ENCODE peak calls at places on chromosomes 1 and 21, in four cellular contexts. S is HCT116, H is SK-N-SH, V is K562. R is an unnamed sample.

GRCh38 chr21:37445228-37445627 is 78.7 kb downstream of the DYRK1A start:
- DNase-seq in V (no peak), H (no peak), S (no peak), R (no peak)

GRCh38 chr21:37450385-37451044 is 83.9 kb downstream of the DYRK1A start:
- DNase-seq in S (no peak), V (no peak), H (no peak), R (no peak)

GRCh38 chr1:54096491-54097235 is 43.3 kb downstream of the TCEANC2 start:
- DNase-seq in S (no peak), H (no peak), V (no peak), R (no peak)

GRCh38 chr1:199843856-199844255 is 183.7 kb upstream of the NR5A2 start:
- DNase-seq in S (no peak), H (no peak), V (no peak), R (no peak)

GRCh38 chr1:92736395-92736794 is 48.5 kb downstream of the EVI5 start:
- DNase-seq in S (no peak), H (no peak), V (no peak), R (no peak)

GRCh38 chr1:45554198-45554597 is 3.6 kb downstream of the AKR1A1 start:
- DNase-seq in S (no peak), V (no peak), H (no peak), R (no peak)

GRCh38 chr1:178330153-178330552 is 166.6 kb downstream of the CLEC20A start:
- DNase-seq in H (no peak), V (no peak), S (no peak), R (no peak)

GRCh38 chr1:188826800-188827199 is 1650.9 kb downstream of the BRINP3 start:
- DNase-seq in S (no peak), V (no peak), H (no peak), R (no peak)

GRCh38 chr21:39430457-39430856 is 15.1 kb downstream of the LCA5L start:
- DNase-seq in S (no peak), V (peak), H (no peak), R (no peak)

GRCh38 chr1:173798078-173798477 is 26.4 kb upstream of the DARS2 start:
- DNase-seq in S (no peak), V (no peak), H (no peak), R (no peak)

GRCh38 chr1:206923009-206923960 is 1.5 kb upstream of the FCMR start:
- DNase-seq in V (no peak), H (no peak), S (no peak), R (no peak)

GRCh38 chr1:152034654-152035405 is 2.0 kb downstream of the S100A11 start:
- DNase-seq in V (peak), S (peak), H (peak), R (peak)

GRCh38 chr1:66134004-66134403 is 341.3 kb downstream of the PDE4B start:
- DNase-seq in V (no peak), H (no peak), S (no peak), R (no peak)

GRCh38 chr21:40783404-40783803 is 63.6 kb downstream of the DSCAM start:
- DNase-seq in S (no peak), V (no peak), H (no peak), R (no peak)

GRCh38 chr1:201357636-201358348 is 19.7 kb downstream of the TNNT2 start:
- DNase-seq in H (no peak), S (no peak), V (no peak), R (no peak)

GRCh38 chr1:209850342-209850979 is 22.7 kb downstream of the UTP25 start:
- DNase-seq in S (peak), V (peak), H (peak), R (peak)

GRCh38 chr1:154427173-154428139 is 22.3 kb downstream of the IL6R start:
- DNase-seq in V (no peak), S (no peak), H (no peak), R (no peak)

GRCh38 chr1:201916649-201917249 is 28.1 kb downstream of the SHISA4 start:
- DNase-seq in H (peak), V (peak), S (no peak), R (no peak)

GRCh38 chr1:59751801-59752200 is 62.9 kb upstream of the HOOK1 start:
- DNase-seq in S (no peak), V (no peak), H (no peak), R (no peak)

GRCh38 chr1:179818743-179819173 is 58.8 kb downstream of the TOR1AIP2 start:
- DNase-seq in S (no peak), V (peak), H (no peak), R (no peak)

GRCh38 chr1:165914136-165914798 is 86.9 kb downstream of the UCK2 start:
- DNase-seq in V (peak), S (peak), H (peak), R (peak)

GRCh38 chr1:52056110-52056936 is at the start of gene BTF3L4:
- DNase-seq in H (peak), V (peak), S (peak), R (peak)
- TF ChIP-seq JUND in H (no peak), V (peak), S (no peak), R (no peak)

GRCh38 chr1:30877205-30877912 is 31.2 kb downstream of the SDC3 start:
- DNase-seq in V (no peak), H (no peak), S (no peak), R (no peak)
- TF ChIP-seq JUND in V (no peak), H (no peak), S (no peak), R (no peak)

GRCh38 chr1:246159290-246160227 is 347.5 kb downstream of the SMYD3 start:
- DNase-seq in H (no peak), S (no peak), V (no peak), R (no peak)

GRCh38 chr1:246160398-246160797 is 346.7 kb downstream of the SMYD3 start:
- DNase-seq in S (no peak), V (no peak), H (no peak), R (no peak)

GRCh38 chr1:246162560-246162959 is 344.5 kb downstream of the SMYD3 start:
- DNase-seq in S (no peak), V (no peak), H (no peak), R (no peak)

GRCh38 chr1:246160905-246161304 is 346.2 kb downstream of the SMYD3 start:
- DNase-seq in H (no peak), S (no peak), V (no peak), R (no peak)

GRCh38 chr1:246161626-246162025 is 345.5 kb downstream of the SMYD3 start:
- DNase-seq in V (no peak), H (no peak), S (no peak), R (no peak)
- TF ChIP-seq JUND in V (no peak), H (no peak), S (no peak), R (no peak)

GRCh38 chr21:27507695-27508094 is 540.8 kb upstream of the ADAMTS5 start:
- DNase-seq in H (no peak), S (no peak), V (no peak), R (no peak)

GRCh38 chr21:27502801-27503200 is 535.9 kb upstream of the ADAMTS5 start:
- DNase-seq in H (no peak), V (no peak), S (no peak), R (no peak)

GRCh38 chr21:27511241-27511640 is 544.4 kb upstream of the ADAMTS5 start:
- DNase-seq in H (no peak), S (no peak), V (no peak), R (no peak)

DNA sequence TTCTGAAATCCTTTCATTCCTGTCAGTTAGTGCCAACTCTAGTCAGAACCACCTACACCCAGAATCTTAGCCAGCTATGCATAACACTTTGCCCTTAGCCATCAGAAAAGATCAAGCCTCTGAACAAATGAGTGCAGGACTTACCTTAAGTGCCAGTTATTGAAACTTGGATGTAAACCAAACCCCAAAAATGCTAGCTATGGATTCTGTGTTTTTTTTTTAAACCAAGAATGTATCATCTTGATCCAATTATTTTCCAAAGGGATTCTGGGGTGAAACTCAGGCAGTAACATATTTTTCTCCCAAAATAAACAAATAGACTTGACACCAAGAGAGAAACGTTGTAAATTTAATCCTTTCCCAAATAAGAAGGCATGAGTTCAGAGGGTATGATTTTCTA is 538.6 kb upstream of the ADAMTS5 start:
- DNase-seq in H (no peak), V (no peak), S (no peak), R (peak)
- TF ChIP-seq JUND in H (peak), V (no peak), S (no peak), R (no peak)

GRCh38 chr1:167651161-167651693 is 21.2 kb downstream of the RCSD1 start:
- DNase-seq in H (no peak), V (no peak), S (no peak), R (no peak)
- TF ChIP-seq JUND in H (no peak), V (no peak), S (no peak), R (no peak)

GRCh38 chr1:2239384-2239985 is 11.4 kb downstream of the SKI start:
- DNase-seq in H (no peak), V (peak), S (no peak), R (no peak)

GRCh38 chr1:2235300-2235998 is 7.3 kb downstream of the SKI start:
- DNase-seq in V (no peak), H (no peak), S (no peak), R (no peak)

GRCh38 chr1:2236695-2237677 is 8.9 kb downstream of the SKI start:
- DNase-seq in S (no peak), H (no peak), V (no peak), R (no peak)

GRCh38 chr1:2238361-2239055 is 10.4 kb downstream of the SKI start:
- DNase-seq in H (no peak), S (no peak), V (no peak), R (no peak)

GRCh38 chr1:2237773-2238172 is 9.7 kb downstream of the SKI start:
- DNase-seq in V (peak), S (no peak), H (no peak), R (no peak)
- TF ChIP-seq JUND in V (no peak), S (no peak), H (no peak), R (no peak)

DNA sequence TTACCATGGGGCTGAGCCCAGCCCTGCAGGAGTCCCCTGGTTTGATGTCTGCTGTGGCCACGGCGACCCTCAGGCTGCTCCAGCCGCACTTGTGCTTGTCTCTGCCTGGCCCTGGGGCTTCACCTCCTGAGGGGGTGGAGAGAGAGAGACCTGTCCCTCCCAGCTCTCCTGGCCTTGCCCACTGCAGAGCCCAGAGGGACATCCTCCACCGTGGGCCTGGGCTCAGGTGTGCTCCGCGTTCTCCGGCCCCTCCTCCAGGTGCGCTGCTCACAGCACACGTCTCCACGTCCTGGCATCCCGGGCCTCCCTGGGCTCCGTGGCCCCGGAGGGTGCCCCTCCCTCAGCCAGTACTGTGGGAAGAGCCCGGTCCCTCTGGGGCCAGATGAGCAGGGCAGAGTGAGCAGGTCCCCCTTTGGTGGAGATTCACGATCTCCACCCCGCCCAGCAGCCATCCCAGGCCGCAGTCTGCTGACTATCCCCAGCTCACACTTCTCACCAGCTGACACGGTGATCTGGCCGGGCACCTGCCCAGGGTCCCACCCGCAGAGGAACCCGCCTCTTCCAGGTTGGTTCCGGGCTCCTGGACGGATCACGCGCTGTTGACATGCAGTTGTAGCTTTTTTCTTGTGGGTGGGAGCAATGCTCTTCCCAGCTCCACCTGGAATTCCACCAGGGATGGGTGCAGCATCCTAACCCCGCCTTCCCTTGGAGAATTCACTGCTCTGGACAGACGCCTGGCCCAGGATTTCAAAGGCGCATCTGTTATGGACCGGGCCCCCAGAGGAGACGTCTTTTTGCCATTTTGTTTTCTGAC is 41.8 kb upstream of the POFUT2 start:
- DNase-seq in H (no peak), S (no peak), V (no peak), R (no peak)
- TF ChIP-seq JUND in H (no peak), S (no peak), V (no peak), R (no peak)

GRCh38 chr1:229131243-229132105 is 139.4 kb upstream of the RAB4A start:
- DNase-seq in V (no peak), S (no peak), H (no peak), R (no peak)
- TF ChIP-seq JUND in V (no peak), S (no peak), H (no peak), R (no peak)

DNA sequence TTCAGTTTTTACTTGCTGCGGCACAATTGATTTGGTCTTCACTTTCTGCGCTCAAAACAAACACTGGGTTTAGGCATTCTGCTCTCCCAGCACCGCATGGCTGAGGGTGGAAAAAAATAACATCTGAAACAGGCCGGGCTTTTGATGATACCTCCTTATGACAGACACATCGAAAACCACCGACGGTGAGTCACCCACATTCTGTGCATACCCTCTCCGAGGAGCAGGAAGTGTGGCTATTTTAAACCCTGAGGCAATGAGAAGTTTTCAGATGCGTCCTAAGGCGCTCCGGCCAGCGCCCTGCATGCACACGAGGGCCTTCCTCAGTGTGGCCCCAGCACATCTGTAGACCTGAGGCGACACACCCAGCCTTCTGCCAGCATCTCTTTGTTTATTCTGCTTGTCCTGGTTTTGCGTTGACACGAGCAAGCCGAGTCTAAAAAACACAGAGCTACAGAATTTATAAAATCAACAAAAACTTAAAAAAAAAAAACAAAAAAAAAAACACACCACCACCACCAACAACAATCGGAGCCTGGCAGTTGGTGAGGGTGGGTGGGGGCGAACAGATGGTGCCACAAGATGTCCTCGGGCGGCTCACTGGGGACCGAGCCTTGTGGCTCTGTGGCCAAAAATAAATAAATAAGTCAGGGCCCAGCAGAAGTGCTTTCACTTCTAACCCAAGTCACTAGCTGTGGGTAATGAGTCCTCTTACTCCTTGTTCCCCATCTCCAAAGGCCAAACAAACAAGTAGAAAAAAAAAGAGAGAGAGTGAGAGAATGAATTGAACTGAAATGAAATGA is 162.6 kb upstream of the IRF2BP2 start:
- DNase-seq in V (peak), S (peak), H (no peak), R (peak)
- TF ChIP-seq JUND in V (peak), S (peak), H (peak), R (no peak)